ENCODE peak calls at places on chromosomes 11 and 22, in nine cellular contexts. C is NCI-H1930; V is activated CD4-positive, CD25-positive, alpha-beta regulatory T cell; H is coronary artery; D is NCI-H1694 treated with DMSO at 0.1 percent for 48 hours; G is RCC 7860; F is epithelial cell of esophagus; E is nucleus accumbens; I is nephron progenitor cell. T is an unnamed sample.
A peak's percentile ranks its signal among the peaks of the same experiment; 100 is the strongest.

GRCh38 chr11:10902756-10903155 is 44.9 kb upstream of the ZBED5 start:
- DNase-seq in C (no peak), V (no peak), H (no peak), D (no peak), G (no peak), F (no peak), E (no peak), I (no peak), T (no peak)

GRCh38 chr11:77322506-77322905 is 21.0 kb upstream of the GDPD4 start:
- DNase-seq in C (no peak), V (no peak), H (no peak), D (no peak), G (no peak), F (no peak), E (no peak), I (no peak), T (no peak)

GRCh38 chr11:92886243-92886905 is 83.1 kb upstream of the MTNR1B start:
- DNase-seq in C (peak; percentile 60), V (no peak), H (no peak), D (peak; percentile 35), G (no peak), F (peak; percentile 77), E (no peak), I (peak; percentile 57), T (peak; percentile 61)

GRCh38 chr22:41939981-41940852 is 6.7 kb downstream of the CENPM start:
- DNase-seq in C (no peak), V (peak; percentile 83), H (no peak), D (no peak), G (no peak), F (peak; percentile 35), E (no peak), I (no peak), T (peak; percentile 98)

GRCh38 chr11:86548278-86548917 is 124.0 kb downstream of the ME3 start:
- DNase-seq in C (no peak), V (no peak), H (no peak), D (no peak), G (no peak), F (peak; percentile 41), E (no peak), I (no peak), T (no peak)

GRCh38 chr22:44752285-44753188 is at the start of gene ARHGAP8:
- DNase-seq in C (peak; percentile 27), V (peak; percentile 6), H (no peak), D (no peak), G (no peak), F (peak; percentile 53), E (no peak), I (peak; percentile 42), T (no peak)

GRCh38 chr11:78586452-78587046 is 11.9 kb upstream of the NARS2 start:
- DNase-seq in C (no peak), V (no peak), H (no peak), D (peak; percentile 19), G (peak; percentile 43), F (peak; percentile 33), E (no peak), I (no peak), T (peak; percentile 48)

GRCh38 chr11:67275606-67276409 is 9.5 kb downstream of the GRK2 start:
- DNase-seq in C (no peak), V (no peak), H (no peak), D (no peak), G (no peak), F (no peak), E (no peak), I (peak; percentile 3), T (no peak)

GRCh38 chr11:13311570-13311969 is 34.0 kb downstream of the BMAL1 start:
- DNase-seq in C (no peak), V (no peak), H (no peak), D (no peak), G (no peak), F (peak; percentile 79), E (no peak), I (no peak), T (no peak)

GRCh38 chr22:26692215-26692614 is 34.8 kb downstream of the MIAT start:
- DNase-seq in C (no peak), V (no peak), H (no peak), D (no peak), G (no peak), F (no peak), E (no peak), I (no peak), T (no peak)

GRCh38 chr11:113468666-113469345 is 6.4 kb downstream of the DRD2 start:
- DNase-seq in C (no peak), V (no peak), H (peak; percentile 16), D (no peak), G (no peak), F (no peak), E (no peak), I (no peak), T (no peak)

GRCh38 chr11:93034031-93034430 is 64.6 kb downstream of the MTNR1B start:
- DNase-seq in C (no peak), V (no peak), H (no peak), D (no peak), G (no peak), F (no peak), E (no peak), I (no peak), T (peak; percentile 37)

GRCh38 chr11:14369598-14369997 is 10.6 kb upstream of the RRAS2 start:
- DNase-seq in C (no peak), V (no peak), H (no peak), D (no peak), G (no peak), F (no peak), E (no peak), I (no peak), T (no peak)

GRCh38 chr11:70176940-70177689 is 26.0 kb upstream of the FADD start:
- DNase-seq in C (peak; percentile 22), V (peak; percentile 11), H (no peak), D (no peak), G (no peak), F (no peak), E (no peak), I (peak; percentile 64), T (peak; percentile 38)

GRCh38 chr11:69259072-69259471 is 34.9 kb upstream of the MYEOV start:
- DNase-seq in C (no peak), V (no peak), H (no peak), D (no peak), G (no peak), F (peak; percentile 60), E (no peak), I (no peak), T (no peak)

GRCh38 chr11:34468209-34468841 is 29.6 kb downstream of the CAT start:
- DNase-seq in C (no peak), V (no peak), H (no peak), D (peak; percentile 7), G (peak; percentile 31), F (peak; percentile 59), E (no peak), I (no peak), T (peak; percentile 68)

GRCh38 chr11:59801981-59802638 is 8.5 kb downstream of the MRPL16 start:
- DNase-seq in C (no peak), V (no peak), H (no peak), D (no peak), G (no peak), F (peak; percentile 60), E (peak; percentile 30), I (no peak), T (no peak)

GRCh38 chr11:33492569-33492968 is 208.1 kb downstream of the C11orf91 start:
- DNase-seq in C (no peak), V (no peak), H (no peak), D (no peak), G (no peak), F (no peak), E (no peak), I (no peak), T (no peak)

GRCh38 chr11:72326151-72326842 is 82.3 kb upstream of the PHOX2A start:
- DNase-seq in C (no peak), V (no peak), H (no peak), D (no peak), G (peak; percentile 51), F (peak; percentile 72), E (no peak), I (no peak), T (no peak)

GRCh38 chr11:101955278-101955677 is 39.0 kb upstream of the ANGPTL5 start:
- DNase-seq in C (no peak), V (no peak), H (no peak), D (no peak), G (no peak), F (no peak), E (no peak), I (no peak), T (no peak)

GRCh38 chr11:116033931-116034553 is 529.8 kb upstream of the CADM1 start:
- DNase-seq in C (no peak), V (no peak), H (no peak), D (no peak), G (no peak), F (no peak), E (no peak), I (no peak), T (no peak)

GRCh38 chr11:109859325-109859724 is 233.9 kb upstream of the ZC3H12C start:
- DNase-seq in C (no peak), V (no peak), H (no peak), D (no peak), G (peak; percentile 88), F (peak; percentile 48), E (no peak), I (no peak), T (no peak)

GRCh38 chr22:26656896-26657851 is at the start of gene MIAT:
- DNase-seq in C (peak; percentile 49), V (peak; percentile 41), H (no peak), D (no peak), G (no peak), F (peak; percentile 21), E (peak; percentile 45), I (peak; percentile 73), T (peak; percentile 63)

GRCh38 chr11:2927851-2928604 is 1.2 kb downstream of the PHLDA2 start:
- DNase-seq in C (no peak), V (no peak), H (no peak), D (no peak), G (peak; percentile 24), F (peak; percentile 57), E (no peak), I (no peak), T (no peak)

GRCh38 chr11:459511-460220 is 9.6 kb downstream of the PTDSS2 start:
- DNase-seq in C (no peak), V (no peak), H (no peak), D (no peak), G (no peak), F (no peak), E (no peak), I (no peak), T (no peak)

GRCh38 chr11:110984147-110984546 is 261.4 kb upstream of the POU2AF2 start:
- DNase-seq in C (no peak), V (no peak), H (no peak), D (no peak), G (no peak), F (peak; percentile 45), E (no peak), I (no peak), T (no peak)

GRCh38 chr22:47457021-47457420 is 694.6 kb downstream of the TBC1D22A start:
- DNase-seq in C (no peak), V (no peak), H (no peak), D (no peak), G (no peak), F (no peak), E (no peak), I (no peak), T (no peak)

GRCh38 chr11:14107071-14107470 is 144.5 kb downstream of the SPON1 start:
- DNase-seq in C (no peak), V (no peak), H (no peak), D (no peak), G (no peak), F (no peak), E (no peak), I (no peak), T (no peak)